ENCODE peak calls at places on chromosomes 6 and 20, in five cellular contexts. C is CD4-positive, alpha-beta memory T cell; O is heart right ventricle; A is stomach; W is effector memory CD4-positive, alpha-beta T cell. V is an unnamed sample. For H3K4me1, the result is how much of the 10 kb centered on the place peaks cover.

GRCh38 chr20:49560646-49561045 is 7.3 kb downstream of the PTGIS start:
- DNase-seq in C (no peak), O (no peak), A (peak), W (no peak), V (no peak)

GRCh38 chr6:119129148-119129967 is 50.9 kb upstream of the FAM184A start:
- DNase-seq in C (peak), O (no peak), A (no peak), W (no peak), V (peak)

GRCh38 chr6:23228439-23229024 is 659.2 kb downstream of the HDGFL1 start:
- DNase-seq in C (no peak), O (no peak), A (no peak), W (no peak), V (peak)

GRCh38 chr6:87487555-87487954 is 14.8 kb downstream of the SLC35A1 start:
- DNase-seq in C (no peak), O (no peak), A (no peak), W (no peak), V (peak)

GRCh38 chr6:145761584-145761983 is 26.3 kb upstream of the EPM2A start:
- DNase-seq in C (no peak), O (no peak), A (no peak), W (no peak), V (no peak)

GRCh38 chr20:9241232-9241692 is 172.4 kb downstream of the PLCB4 start:
- DNase-seq in C (no peak), O (no peak), A (no peak), W (no peak), V (peak)

GRCh38 chr6:351011-351866 is 40.3 kb upstream of the IRF4 start:
- DNase-seq in C (no peak), O (peak), A (no peak), W (no peak), V (no peak)

GRCh38 chr6:135820340-135820739 is 31.2 kb upstream of the PDE7B start:
- DNase-seq in C (no peak), O (peak), A (no peak), W (no peak), V (no peak)

GRCh38 chr6:70371454-70372105 is 41.7 kb upstream of the FAM135A start:
- DNase-seq in C (peak), O (no peak), A (no peak), W (no peak), V (peak)

GRCh38 chr6:130240232-130240631 is 17.5 kb upstream of the SAMD3 start:
- DNase-seq in C (no peak), O (no peak), A (no peak), W (no peak), V (peak)

GRCh38 chr6:83873869-83874268 is 14.4 kb downstream of the CYB5R4 start:
- DNase-seq in C (no peak), O (no peak), A (no peak), W (no peak), V (no peak)

GRCh38 chr6:29935273-29935955 is 6.9 kb upstream of the HLA-A start:
- DNase-seq in C (no peak), O (no peak), A (no peak), W (no peak), V (no peak)

GRCh38 chr6:131823276-131823902 is 15.6 kb downstream of the ENPP1 start:
- DNase-seq in C (no peak), O (no peak), A (no peak), W (no peak), V (peak)

GRCh38 chr6:170272341-170273065 is 18.4 kb downstream of the DLL1 start:
- DNase-seq in C (no peak), O (no peak), A (no peak), W (no peak), V (no peak)

GRCh38 chr6:12844284-12845223 is 128.0 kb downstream of the PHACTR1 start:
- DNase-seq in C (no peak), O (no peak), A (no peak), W (no peak), V (no peak)

GRCh38 chr6:71250050-71250689 is 38.4 kb upstream of the OGFRL1 start:
- DNase-seq in C (no peak), O (no peak), A (no peak), W (no peak), V (no peak)

GRCh38 chr6:170152111-170152926 is 138.6 kb downstream of the DLL1 start:
- DNase-seq in C (no peak), O (no peak), A (peak), W (no peak), V (no peak)

GRCh38 chr20:58634121-58634817 is 16.8 kb upstream of the STX16 start:
- DNase-seq in C (no peak), O (no peak), A (no peak), W (no peak), V (no peak)

GRCh38 chr6:38213275-38213674 is 393.7 kb downstream of the ZFAND3 start:
- DNase-seq in C (no peak), O (no peak), A (no peak), W (no peak), V (no peak)

GRCh38 chr20:35743693-35744491 is 1.8 kb upstream of the RBM39 start:
- DNase-seq in C (no peak), O (no peak), A (no peak), W (no peak), V (no peak)

GRCh38 chr6:20117474-20117873 is 94.8 kb downstream of the MBOAT1 start:
- DNase-seq in C (no peak), O (no peak), A (no peak), W (no peak), V (peak)

GRCh38 chr6:131456565-131456964 is 116.5 kb upstream of the ARG1 start:
- DNase-seq in C (no peak), O (no peak), A (no peak), W (no peak), V (no peak)

GRCh38 chr6:57173056-57173885 is 1.1 kb downstream of the BAG2 start:
- DNase-seq in C (peak), O (no peak), A (no peak), W (no peak), V (peak)

GRCh38 chr6:27281105-27281539 is 31.0 kb downstream of the POM121L2 start:
- DNase-seq in C (no peak), O (no peak), A (no peak), W (no peak), V (no peak)

GRCh38 chr6:156778615-156779205 is 1.5 kb downstream of the ARID1B start:
- DNase-seq in C (peak), O (peak), A (peak), W (peak), V (no peak)

GRCh38 chr20:35240083-35240913 is 13.8 kb downstream of the MMP24 start:
- DNase-seq in C (no peak), O (no peak), A (no peak), W (no peak), V (no peak)

GRCh38 chr6:113347420-113347819 is 509.7 kb upstream of the MARCKS start:
- DNase-seq in C (no peak), O (no peak), A (no peak), W (no peak), V (no peak)

GRCh38 chr20:47334022-47334551 is 22.4 kb downstream of the ZMYND8 start:
- DNase-seq in C (no peak), O (no peak), A (no peak), W (no peak), V (peak)
- H3K4me1 ChIP-seq in C (under half), O (half or more), A (half or more), W (under half), V (under half)

GRCh38 chr6:46629698-46630097 is 22.9 kb downstream of the CYP39A1 start:
- DNase-seq in C (no peak), O (no peak), A (no peak), W (no peak), V (no peak)
- H3K4me1 ChIP-seq in C (under half), O (under half), A (under half), W (under half), V (under half)

DNA sequence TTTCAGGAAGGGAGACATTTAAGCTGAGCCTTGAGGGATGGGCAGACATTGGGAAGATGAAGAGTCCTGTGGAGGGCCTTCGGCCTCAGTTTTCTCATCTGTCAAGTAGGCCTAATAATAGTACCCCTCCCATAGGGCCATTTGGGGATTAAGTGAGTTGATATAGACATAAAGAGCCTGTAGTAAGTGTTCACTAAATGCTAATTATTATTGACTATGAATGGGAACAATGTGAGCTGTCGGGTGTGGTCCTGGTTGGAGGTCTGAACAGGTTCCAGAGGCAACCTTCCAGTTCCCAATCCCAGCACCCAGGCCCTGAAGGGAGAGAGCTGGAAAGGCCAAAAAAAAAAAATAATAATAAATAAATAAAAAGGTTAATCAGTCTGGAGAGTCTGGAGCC is 14.5 kb upstream of the ITPR3 start:
- DNase-seq in C (no peak), O (no peak), A (no peak), W (no peak), V (no peak)
- H3K4me1 ChIP-seq in C (under half), O (under half), A (under half), W (under half), V (under half)

GRCh38 chr20:64099086-64099786 is 8.1 kb downstream of the NPBWR2 start:
- DNase-seq in C (no peak), O (no peak), A (no peak), W (no peak), V (no peak)
- H3K4me1 ChIP-seq in C (under half), O (under half), A (under half), W (under half), V (under half)

V was measured in foreskin keratinocyte.